ENCODE peak calls at places on chromosomes 11 and 22, in seven cellular contexts. G is fibroblast of lung; O is left ventricle myocardium inferior; Q is heart left ventricle; U is astrocyte; K is mammary epithelial cell; V is CD8-positive, alpha-beta memory T cell. P is an unnamed sample.

GRCh38 chr11:66970808-66971442 is 4.2 kb upstream of the C11orf86 start:
- DNase-seq in Q (no peak), K (peak), G (peak), V (no peak), O (no peak), U (peak), P (peak)

GRCh38 chr22:37991738-37992442 is 7.5 kb upstream of the SOX10 start:
- DNase-seq in G (no peak), Q (no peak), K (no peak), U (no peak), O (no peak), V (no peak), P (no peak)

GRCh38 chr11:122229078-122229477 is 113.1 kb upstream of the BLID start:
- DNase-seq in G (peak), U (peak), K (no peak), Q (no peak), V (no peak), O (no peak), P (no peak)

GRCh38 chr11:33916736-33917135 is 24.9 kb upstream of the LMO2 start:
- DNase-seq in V (no peak), O (no peak), U (no peak), Q (no peak), G (no peak), K (no peak), P (no peak)

GRCh38 chr11:121870202-121871045 is 245.6 kb downstream of the BLID start:
- DNase-seq in G (peak), Q (no peak), U (peak), K (no peak), V (no peak), O (no peak), P (no peak)

GRCh38 chr22:24376606-24377005 is 50.8 kb upstream of the ADORA2A start:
- DNase-seq in G (no peak), Q (no peak), V (no peak), K (no peak), U (no peak), O (no peak), P (no peak)

GRCh38 chr22:37559901-37560681 is at the start of gene CDC42EP1:
- DNase-seq in O (peak), G (peak), K (no peak), V (no peak), U (peak), Q (peak), P (peak)

GRCh38 chr22:50398698-50399648 is 55.8 kb downstream of the PPP6R2 start:
- DNase-seq in G (no peak), Q (peak), U (no peak), V (no peak), K (no peak), O (no peak), P (no peak)

GRCh38 chr22:36052505-36052941 is 23.9 kb upstream of the RBFOX2 start:
- DNase-seq in Q (no peak), U (peak), K (peak), V (no peak), G (no peak), O (no peak), P (peak)

GRCh38 chr22:44402196-44403111 is 89.7 kb upstream of the SHISAL1 start:
- DNase-seq in O (peak), G (no peak), U (no peak), V (no peak), K (no peak), Q (peak), P (no peak)

GRCh38 chr11:94656968-94657367 is 89.8 kb downstream of the PIWIL4 start:
- DNase-seq in G (no peak), O (no peak), Q (no peak), U (no peak), K (no peak), V (no peak), P (no peak)

GRCh38 chr11:134932761-134933160 is 520.7 kb upstream of the B3GAT1 start:
- DNase-seq in Q (no peak), V (no peak), U (no peak), G (no peak), O (peak), K (no peak), P (no peak)

GRCh38 chr11:100991541-100991940 is 138.1 kb downstream of the PGR start:
- DNase-seq in G (no peak), K (peak), O (no peak), V (no peak), U (peak), Q (no peak), P (no peak)

GRCh38 chr11:29627541-29627940 is 389.3 kb downstream of the KCNA4 start:
- DNase-seq in V (no peak), U (no peak), Q (no peak), K (no peak), G (no peak), O (no peak), P (no peak)

GRCh38 chr22:16975155-16975885 is 32.7 kb downstream of the GAB4 start:
- DNase-seq in O (no peak), Q (no peak), K (no peak), G (no peak), V (no peak), U (no peak), P (no peak)

GRCh38 chr11:92556435-92556834 is 331.8 kb downstream of the FAT3 start:
- DNase-seq in Q (no peak), K (peak), V (no peak), O (no peak), G (peak), U (peak), P (no peak)

GRCh38 chr11:62443390-62444201 is 24.8 kb downstream of the SCGB1A1 start:
- DNase-seq in O (peak), K (no peak), U (no peak), V (no peak), G (no peak), Q (no peak), P (no peak)
- H3K27ac ChIP-seq in O (peak), K (no peak), U (peak), V (no peak), G (peak), Q (peak), P (peak)

DNA sequence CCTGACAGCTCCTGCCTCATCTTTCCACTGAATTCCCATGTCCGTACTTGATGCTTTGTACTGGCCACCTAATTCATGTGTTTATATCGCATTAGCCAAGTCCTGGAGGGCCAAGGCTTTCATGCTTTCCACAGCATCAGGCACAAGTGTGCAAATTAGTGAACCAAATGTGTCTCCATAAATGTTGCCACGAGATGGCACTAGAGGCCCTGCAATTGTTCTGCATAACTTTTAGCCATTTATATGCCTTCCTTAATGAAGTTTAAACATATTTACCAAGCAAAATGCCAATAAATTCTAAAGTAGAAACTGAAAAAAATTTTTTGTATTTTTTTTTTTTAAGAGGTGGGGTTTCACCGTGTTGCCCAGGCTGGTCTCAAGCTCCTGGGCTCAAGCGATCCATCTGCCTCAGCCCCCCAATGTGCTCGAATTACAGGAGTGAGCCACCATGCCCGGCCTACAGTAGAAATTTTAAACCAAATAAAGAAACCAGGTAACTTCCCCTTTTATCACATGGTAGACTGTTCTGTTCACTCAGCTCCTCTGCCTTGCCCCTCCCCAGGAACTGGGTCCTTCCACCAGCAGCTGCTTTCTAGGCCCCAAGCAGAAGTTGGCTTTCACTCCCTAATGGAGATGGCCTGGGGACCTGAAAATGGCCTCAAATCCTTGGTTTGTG is 20.8 kb upstream of the IL18BP start:
- DNase-seq in Q (no peak), O (no peak), G (peak), V (peak), K (peak), U (peak), P (no peak)
- H3K4me3 ChIP-seq in Q (no peak), O (no peak), G (no peak), V (no peak), K (no peak), U (no peak), P (no peak)

GRCh38 chr11:65773784-65774411 is 6.9 kb downstream of the AP5B1 start:
- DNase-seq in G (no peak), U (no peak), Q (no peak), O (no peak), V (no peak), K (peak), P (no peak)
- H3K27ac ChIP-seq in G (no peak), U (no peak), Q (no peak), O (no peak), V (no peak), K (no peak), P (no peak)

GRCh38 chr11:114304969-114305368 is 8.8 kb downstream of the NNMT start:
- DNase-seq in O (no peak), G (no peak), Q (no peak), V (no peak), U (no peak), K (no peak), P (no peak)

GRCh38 chr11:114301088-114301487 is 4.9 kb downstream of the NNMT start:
- DNase-seq in V (no peak), O (no peak), U (no peak), G (no peak), Q (no peak), K (no peak), P (no peak)

GRCh38 chr11:114304065-114304464 is 7.9 kb downstream of the NNMT start:
- DNase-seq in Q (no peak), O (no peak), K (no peak), U (no peak), V (no peak), G (no peak), P (no peak)

GRCh38 chr11:114301927-114302326 is 5.7 kb downstream of the NNMT start:
- DNase-seq in K (no peak), V (no peak), U (no peak), Q (no peak), O (no peak), G (no peak), P (no peak)

DNA sequence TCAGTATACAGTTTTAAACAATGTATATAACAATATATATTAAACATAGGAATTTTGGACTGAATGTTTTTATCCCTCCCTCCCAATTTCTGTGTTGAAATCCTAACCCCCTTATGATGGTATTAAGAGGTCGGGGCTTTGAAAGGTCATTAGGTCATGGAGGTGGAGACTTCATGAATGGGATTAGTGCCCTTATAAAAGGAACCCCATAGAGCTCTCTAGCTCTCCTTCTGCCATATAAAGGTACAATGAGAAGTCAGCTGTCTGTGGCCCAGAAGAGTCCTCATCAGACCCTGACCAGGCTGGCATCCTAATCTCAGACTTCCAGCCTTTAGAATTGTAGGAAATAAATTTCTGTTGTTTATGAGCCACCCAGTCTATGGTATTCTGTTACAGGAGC is 6.5 kb downstream of the NNMT start:
- DNase-seq in G (no peak), K (no peak), Q (no peak), V (no peak), O (no peak), U (no peak), P (no peak)
- H3K4me3 ChIP-seq in G (peak), K (no peak), Q (no peak), V (no peak), O (no peak), U (no peak), P (no peak)

DNA sequence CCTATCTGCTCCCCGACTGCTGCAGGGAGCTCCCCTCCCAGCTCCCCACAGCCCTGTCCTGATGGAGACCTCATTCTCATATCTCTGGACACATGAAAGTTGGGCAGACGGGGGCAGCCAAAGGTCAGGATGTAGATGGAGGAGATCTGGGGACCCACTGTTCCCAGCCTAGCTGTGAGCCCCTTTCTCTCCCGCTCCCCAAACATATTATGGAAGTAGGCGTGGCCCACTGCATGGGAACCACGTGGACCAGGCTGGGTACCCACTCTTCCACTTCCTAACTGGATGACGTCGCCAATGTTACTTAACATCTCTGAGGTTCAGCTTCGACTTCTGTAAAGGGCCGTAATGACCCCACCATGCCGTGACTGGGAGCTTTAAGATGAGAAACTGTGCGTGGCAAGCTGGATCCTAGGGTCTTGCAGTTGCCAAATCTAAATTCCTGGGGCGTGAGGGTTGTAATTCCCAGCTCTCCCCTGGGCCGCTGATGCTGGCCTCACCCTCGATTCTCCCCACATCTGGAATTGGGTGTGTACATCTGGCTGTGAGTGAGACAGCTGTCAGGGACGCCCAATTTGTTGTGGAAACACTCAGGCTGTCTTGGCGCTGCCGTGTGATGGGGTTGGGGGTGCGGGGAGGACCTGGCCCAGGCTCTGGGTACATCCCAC is 1.8 kb downstream of the CDC42EP2 start:
- DNase-seq in Q (no peak), V (no peak), O (peak), U (peak), K (peak), G (peak), P (no peak)
- H3K27ac ChIP-seq in Q (peak), V (no peak), O (peak), U (peak), K (peak), G (peak), P (no peak)

GRCh38 chr22:30821863-30822215 is 127.2 kb downstream of the OSBP2 start:
- DNase-seq in Q (no peak), G (no peak), V (no peak), O (no peak), K (no peak), U (no peak), P (no peak)

GRCh38 chr22:30821381-30821780 is 126.7 kb downstream of the OSBP2 start:
- DNase-seq in K (no peak), O (no peak), U (no peak), G (no peak), V (no peak), Q (no peak), P (no peak)

GRCh38 chr22:30824096-30824495 is 129.4 kb downstream of the OSBP2 start:
- DNase-seq in O (no peak), K (no peak), G (no peak), Q (no peak), U (no peak), V (no peak), P (no peak)

GRCh38 chr22:30823015-30823370 is 128.3 kb downstream of the OSBP2 start:
- DNase-seq in V (no peak), Q (no peak), U (no peak), G (no peak), O (no peak), K (no peak), P (no peak)

DNA sequence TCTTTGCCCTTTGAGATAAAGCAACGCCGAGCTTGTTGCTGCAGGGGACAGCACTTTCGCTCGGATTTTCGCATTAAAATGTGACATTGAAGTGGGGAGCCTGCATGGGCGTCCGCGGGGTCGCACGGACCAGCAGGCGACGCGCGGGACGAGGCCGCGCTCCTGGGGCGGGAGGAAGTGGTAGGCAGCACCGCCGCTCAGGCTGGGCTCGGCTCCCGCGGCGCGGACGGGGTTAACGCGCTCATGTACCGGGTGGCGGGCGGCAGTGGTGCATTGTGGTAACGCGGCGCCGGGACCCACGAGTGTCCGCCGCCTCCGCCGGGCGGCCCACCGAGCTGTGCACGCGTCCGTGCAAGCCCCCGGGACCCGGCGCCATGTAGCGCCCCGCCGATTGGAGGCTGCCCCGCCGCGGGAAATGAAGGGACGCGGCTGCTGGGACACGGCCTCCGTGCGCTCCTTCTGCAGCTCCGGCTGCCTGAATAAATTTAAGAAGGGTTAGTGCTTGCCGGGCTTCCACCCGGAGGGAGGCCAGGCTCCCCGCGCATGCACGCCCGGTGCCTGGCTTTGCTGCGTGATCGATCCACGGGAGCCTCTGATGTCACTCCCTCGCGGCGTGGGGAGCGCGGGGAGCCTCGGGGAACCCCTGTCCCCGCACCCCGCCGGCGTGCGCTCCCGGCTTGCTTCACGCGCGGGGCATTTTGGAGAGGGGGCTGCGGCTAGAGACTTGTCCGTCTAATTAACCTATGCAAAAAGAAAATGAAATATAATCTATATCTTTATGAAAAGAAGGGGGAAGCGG is 127.7 kb downstream of the OSBP2 start:
- DNase-seq in K (no peak), O (no peak), V (no peak), Q (no peak), U (no peak), G (no peak), P (no peak)
- H3K4me3 ChIP-seq in K (peak), O (peak), V (no peak), Q (peak), U (peak), G (no peak), P (peak)

DNA sequence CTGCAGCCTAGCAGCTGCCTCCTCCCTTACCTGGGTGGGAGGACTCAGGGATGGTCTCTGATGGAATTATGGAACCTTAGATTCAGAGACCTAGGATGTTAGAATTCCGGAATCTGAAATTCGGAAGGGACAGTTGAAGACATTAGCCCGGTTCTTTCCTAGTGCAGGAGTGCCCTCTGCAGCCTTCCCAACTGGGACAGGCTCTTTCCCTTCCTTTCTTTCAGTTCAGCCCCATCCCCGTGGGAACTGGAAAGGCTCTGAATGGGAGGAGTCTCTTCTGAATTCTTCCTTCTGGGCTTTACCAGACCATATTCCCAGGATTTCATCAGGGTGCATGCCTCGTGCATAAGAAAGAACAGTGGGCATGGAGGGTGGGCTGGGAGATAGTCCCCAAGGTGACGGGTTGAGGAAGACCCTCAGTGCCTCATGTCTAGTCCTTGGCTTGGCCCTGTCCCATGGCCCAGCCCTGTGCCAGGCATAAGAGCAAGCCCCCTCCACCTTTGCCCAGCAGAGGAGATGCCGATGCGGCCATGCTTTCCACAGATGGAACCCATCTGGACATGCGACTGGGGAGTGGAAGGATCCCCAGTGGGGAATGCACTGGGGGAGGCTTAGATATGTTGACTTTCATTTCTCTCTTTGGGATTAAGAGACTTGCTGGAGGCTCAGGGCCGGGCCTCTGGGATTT is 14.4 kb downstream of the DNAJB13 start:
- DNase-seq in V (no peak), K (no peak), G (peak), O (no peak), Q (no peak), U (no peak), P (no peak)
- H3K27ac ChIP-seq in V (no peak), K (no peak), G (no peak), O (no peak), Q (no peak), U (no peak), P (no peak)

GRCh38 chr11:46129133-46129532 is 7.9 kb upstream of the PHF21A start:
- DNase-seq in K (no peak), Q (no peak), O (no peak), G (no peak), U (no peak), V (no peak), P (no peak)
- H3K4me3 ChIP-seq in K (no peak), Q (no peak), O (no peak), G (no peak), U (no peak), V (no peak), P (no peak)

DNA sequence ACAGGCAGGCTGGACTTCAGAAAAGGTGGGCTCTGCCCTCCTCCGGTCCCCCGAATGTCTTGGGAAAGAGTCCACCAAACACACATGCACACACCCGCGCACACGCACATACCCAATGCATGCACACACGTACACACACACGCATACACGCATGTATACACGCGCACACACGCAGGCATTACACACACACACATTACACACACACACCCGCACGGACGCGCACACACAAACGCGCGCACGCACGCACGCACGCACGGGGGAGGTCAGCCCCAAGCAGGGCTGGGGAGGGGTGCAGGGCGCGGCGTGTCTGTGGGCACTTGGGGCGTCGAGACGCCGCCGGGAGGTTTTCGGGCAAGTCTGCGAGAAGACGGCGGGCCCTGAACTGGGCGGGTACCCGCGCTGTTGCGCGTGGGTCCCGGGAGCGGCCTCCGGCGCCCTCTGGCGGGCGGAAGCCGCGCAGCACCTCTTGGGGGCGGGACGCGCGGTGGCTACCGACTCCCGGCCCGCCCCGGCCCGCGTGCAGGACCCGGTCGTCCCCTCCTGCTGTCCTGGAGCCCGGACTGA is 3.5 kb downstream of the SEPTIN5 start:
- DNase-seq in K (peak), G (peak), U (peak), O (peak), Q (peak), V (peak), P (peak)
- H3K27ac ChIP-seq in K (no peak), G (no peak), U (no peak), O (peak), Q (peak), V (peak), P (peak)